ENCODE peak calls at places on chromosomes 1 and 21, in ten cellular contexts. J, G, V, Z, X, T, K, M, H and L are unnamed samples.

GRCh38 chr1:17632541-17633193 is 93.2 kb downstream of the ARHGEF10L start:
- DNase-seq in J (no peak), G (no peak), V (no peak), Z (no peak), X (no peak), T (no peak), K (no peak), M (no peak), H (no peak), L (no peak)

GRCh38 chr1:5748286-5749225 is 243.7 kb downstream of the NPHP4 start:
- DNase-seq in J (no peak), G (no peak), V (peak), Z (no peak), X (no peak), T (no peak), K (no peak), M (no peak), H (no peak), L (no peak)

GRCh38 chr21:15208787-15209186 is 144.0 kb upstream of the NRIP1 start:
- DNase-seq in J (no peak), G (no peak), V (no peak), Z (no peak), X (no peak), T (no peak), K (no peak), M (no peak), H (no peak), L (peak)

GRCh38 chr1:201949491-201949890 is 3.1 kb upstream of the LMOD1 start:
- DNase-seq in J (no peak), G (no peak), V (no peak), Z (no peak), X (no peak), T (no peak), K (no peak), M (no peak), H (no peak), L (no peak)

GRCh38 chr1:179025975-179026812 is 500 bp downstream of the FAM20B start:
- DNase-seq in J (peak), G (peak), V (peak), Z (peak), X (peak), T (peak), K (peak), M (peak), H (peak), L (peak)

GRCh38 chr1:23177438-23178380 is 9.1 kb upstream of the LUZP1 start:
- DNase-seq in J (peak), G (peak), V (peak), Z (peak), X (peak), T (peak), K (peak), M (peak), H (peak), L (peak)

GRCh38 chr1:228176461-228177182 is 11.0 kb downstream of the IBA57 start:
- DNase-seq in J (no peak), G (no peak), V (no peak), Z (no peak), X (no peak), T (no peak), K (no peak), M (peak), H (no peak), L (no peak)

GRCh38 chr1:64839732-64840405 is 95.0 kb downstream of the RAVER2 start:
- DNase-seq in J (no peak), G (no peak), V (no peak), Z (no peak), X (no peak), T (no peak), K (no peak), M (no peak), H (no peak), L (no peak)

GRCh38 chr21:17191346-17191993 is 321.4 kb upstream of the CXADR start:
- DNase-seq in J (no peak), G (no peak), V (no peak), Z (no peak), X (no peak), T (no peak), K (no peak), M (no peak), H (no peak), L (no peak)

GRCh38 chr1:67748630-67749029 is 63.6 kb downstream of the GADD45A start:
- DNase-seq in J (no peak), G (no peak), V (no peak), Z (no peak), X (peak), T (peak), K (no peak), M (no peak), H (no peak), L (no peak)

GRCh38 chr1:59638172-59638800 is 176.5 kb upstream of the HOOK1 start:
- DNase-seq in J (no peak), G (no peak), V (no peak), Z (no peak), X (peak), T (no peak), K (peak), M (peak), H (no peak), L (peak)

GRCh38 chr1:183454377-183454776 is 17.9 kb upstream of the SMG7 start:
- DNase-seq in J (no peak), G (no peak), V (no peak), Z (no peak), X (no peak), T (no peak), K (no peak), M (no peak), H (no peak), L (peak)

GRCh38 chr1:220966874-220967631 is 87.8 kb downstream of the HLX start:
- DNase-seq in J (no peak), G (no peak), V (no peak), Z (no peak), X (no peak), T (no peak), K (no peak), M (no peak), H (no peak), L (no peak)